ENCODE peak calls at places on chromosomes 11 and 22, in eight cellular contexts. K is mammary epithelial cell, P is GM23338, W is OCI-LY7, F is GM12865, R is adrenal gland, S is astrocyte of the spinal cord, A is mucosa of descending colon. V is an unnamed sample.

GRCh38 chr11:64831411-64831891 is 13.0 kb downstream of the CDC42BPG start:
- DNase-seq in P (no peak), K (no peak), W (no peak), F (no peak), R (no peak), S (no peak), A (no peak), V (no peak)

GRCh38 chr11:119615003-119615878 is 113.8 kb downstream of the NECTIN1 start:
- DNase-seq in F (peak), R (no peak), A (peak), W (peak), S (peak), K (peak), P (no peak), V (no peak)

GRCh38 chr22:38417252-38418060 is 37.5 kb downstream of the KCNJ4 start:
- DNase-seq in P (no peak), K (no peak), F (no peak), S (no peak), A (no peak), R (no peak), W (no peak), V (no peak)

GRCh38 chr11:102446606-102447005 is 6.0 kb downstream of the TMEM123 start:
- DNase-seq in S (peak), R (no peak), P (no peak), A (no peak), K (no peak), F (no peak), W (no peak), V (no peak)

GRCh38 chr11:119367661-119368120 is 13.8 kb downstream of the USP2 start:
- DNase-seq in W (peak), K (no peak), R (no peak), F (no peak), P (no peak), A (no peak), S (no peak), V (no peak)

GRCh38 chr11:16511109-16511806 is 154.9 kb upstream of the SOX6 start:
- DNase-seq in W (no peak), A (no peak), F (no peak), R (no peak), P (no peak), K (peak), S (peak), V (no peak)

GRCh38 chr22:27768027-27768640 is 33.4 kb downstream of the MN1 start:
- DNase-seq in P (no peak), R (no peak), S (no peak), A (no peak), W (no peak), F (peak), K (no peak), V (no peak)

GRCh38 chr11:81700061-81700460 is 1033.6 kb downstream of the FAM181B start:
- DNase-seq in P (no peak), K (no peak), W (no peak), F (no peak), S (no peak), R (no peak), A (no peak), V (no peak)

GRCh38 chr11:105609341-105609781 is 512 bp upstream of the GRIA4 start:
- DNase-seq in W (no peak), K (peak), S (peak), F (peak), R (no peak), A (peak), P (peak), V (no peak)

DNA sequence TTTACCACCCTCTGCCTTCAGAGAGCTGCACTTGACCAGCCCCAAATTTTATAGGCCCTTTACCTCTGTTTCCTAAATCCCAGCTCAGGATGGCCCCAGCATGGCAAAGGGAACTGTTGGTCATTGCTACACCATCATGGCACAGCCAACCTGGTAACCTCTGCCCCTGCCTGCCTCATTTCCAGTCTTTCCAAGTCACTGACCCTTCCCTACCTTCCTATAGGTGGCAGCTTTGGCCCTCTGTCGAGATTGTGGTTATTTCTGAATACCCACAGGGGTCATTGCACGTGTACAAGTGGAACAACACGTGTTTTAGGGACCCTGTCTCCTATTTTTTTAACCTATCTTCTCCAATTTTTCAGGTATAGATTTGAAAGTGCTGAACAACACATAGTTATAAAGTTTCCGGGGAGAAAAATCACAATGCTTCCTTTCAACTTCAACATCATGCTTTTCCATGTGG is 2.8 kb downstream of the GALNT18 start:
- DNase-seq in S (no peak), P (peak), W (no peak), F (no peak), K (no peak), R (no peak), A (no peak), V (no peak)
- TF ChIP-seq CTCF in S (no peak), P (peak), W (peak), F (no peak), K (no peak), R (no peak), A (no peak), V (no peak)

DNA sequence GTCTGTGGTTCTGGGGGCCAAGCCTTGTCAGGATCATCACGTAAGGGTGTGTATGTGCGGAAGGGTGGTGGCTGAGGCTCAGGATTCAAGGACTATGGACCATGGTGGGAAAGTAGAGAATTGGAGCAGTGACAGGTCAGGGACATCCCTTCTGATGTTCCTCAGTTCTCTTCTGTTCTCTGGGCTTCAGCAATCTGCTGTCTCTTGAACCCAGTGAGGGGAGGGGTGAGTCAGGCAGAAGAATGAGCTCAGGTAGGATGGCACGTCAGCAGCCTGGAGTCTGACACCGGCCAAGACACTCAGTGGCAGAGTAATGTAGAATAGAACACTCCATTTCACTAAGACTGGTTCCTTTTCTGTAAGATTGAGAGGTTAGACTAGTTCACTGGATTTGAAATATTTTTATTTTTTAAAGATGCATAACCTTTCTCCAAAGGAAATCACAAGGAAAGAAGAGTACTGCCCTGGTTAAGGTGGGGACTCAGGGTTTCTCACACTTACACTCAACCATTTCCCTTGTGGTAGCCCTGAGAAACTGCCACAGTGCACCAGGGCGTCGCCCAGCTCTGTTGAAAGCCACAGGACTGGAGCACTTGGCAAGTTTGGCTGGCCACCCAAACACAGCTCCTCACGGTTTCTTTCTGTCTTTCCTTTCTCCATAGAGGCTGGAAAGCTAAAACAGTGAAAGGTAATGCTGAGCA is 23.2 kb upstream of the MICAL2 start:
- DNase-seq in W (no peak), F (peak), P (peak), K (peak), R (no peak), A (peak), S (peak), V (no peak)
- TF ChIP-seq CTCF in W (no peak), F (peak), P (no peak), K (peak), R (no peak), A (no peak), S (peak), V (no peak)

GRCh38 chr11:66418168-66418985 is 2.5 kb upstream of the NPAS4 start:
- DNase-seq in W (peak), K (peak), S (peak), P (peak), R (peak), A (peak), F (peak), V (peak)
- TF ChIP-seq CTCF in W (peak), K (peak), S (peak), P (peak), R (peak), A (no peak), F (peak), V (no peak)

GRCh38 chr22:34055525-34056200 is 135.4 kb upstream of the LARGE1 start:
- DNase-seq in A (peak), F (peak), R (no peak), W (peak), S (no peak), K (peak), P (peak), V (no peak)
- TF ChIP-seq CTCF in A (no peak), F (peak), R (no peak), W (peak), S (no peak), K (no peak), P (peak), V (no peak)

GRCh38 chr11:65870307-65870658 is 2.3 kb downstream of the EFEMP2 start:
- DNase-seq in P (no peak), F (no peak), S (no peak), K (no peak), R (no peak), W (no peak), A (no peak), V (no peak)

GRCh38 chr11:65872555-65873279 is at the start of gene EFEMP2:
- DNase-seq in F (no peak), K (no peak), P (no peak), A (no peak), R (no peak), W (no peak), S (peak), V (no peak)

GRCh38 chr11:65873280-65874156 is 918 bp upstream of the EFEMP2 start:
- DNase-seq in W (peak), F (peak), A (peak), K (peak), R (peak), P (peak), S (peak), V (peak)

GRCh38 chr11:65870706-65871681 is 1.6 kb downstream of the EFEMP2 start:
- DNase-seq in K (no peak), A (no peak), R (no peak), W (peak), F (no peak), P (no peak), S (no peak), V (no peak)

GRCh38 chr11:65871811-65872548 is 620 bp downstream of the EFEMP2 start:
- DNase-seq in W (no peak), A (no peak), S (peak), K (no peak), F (no peak), R (no peak), P (peak), V (no peak)
- TF ChIP-seq CTCF in W (no peak), A (no peak), S (peak), K (no peak), F (no peak), R (no peak), P (peak), V (no peak)

GRCh38 chr11:10514713-10515112 is 26.3 kb downstream of the RNF141 start:
- DNase-seq in S (no peak), W (no peak), K (no peak), A (no peak), R (no peak), F (no peak), P (no peak), V (no peak)

GRCh38 chr11:10515418-10515817 is 25.6 kb downstream of the RNF141 start:
- DNase-seq in A (no peak), R (no peak), K (no peak), P (no peak), W (no peak), F (no peak), S (no peak), V (no peak)

GRCh38 chr11:10511046-10511711 is 29.8 kb downstream of the RNF141 start:
- DNase-seq in P (peak), K (no peak), R (no peak), W (no peak), S (no peak), A (no peak), F (no peak), V (no peak)

GRCh38 chr11:10518123-10518522 is 22.9 kb downstream of the RNF141 start:
- DNase-seq in A (no peak), K (peak), W (no peak), S (no peak), F (no peak), P (no peak), R (no peak), V (no peak)

GRCh38 chr11:10514210-10514609 is 26.8 kb downstream of the RNF141 start:
- DNase-seq in A (no peak), S (peak), K (no peak), R (no peak), W (peak), F (no peak), P (no peak), V (no peak)
- TF ChIP-seq CTCF in A (no peak), S (peak), K (peak), R (peak), W (peak), F (no peak), P (no peak), V (no peak)

DNA sequence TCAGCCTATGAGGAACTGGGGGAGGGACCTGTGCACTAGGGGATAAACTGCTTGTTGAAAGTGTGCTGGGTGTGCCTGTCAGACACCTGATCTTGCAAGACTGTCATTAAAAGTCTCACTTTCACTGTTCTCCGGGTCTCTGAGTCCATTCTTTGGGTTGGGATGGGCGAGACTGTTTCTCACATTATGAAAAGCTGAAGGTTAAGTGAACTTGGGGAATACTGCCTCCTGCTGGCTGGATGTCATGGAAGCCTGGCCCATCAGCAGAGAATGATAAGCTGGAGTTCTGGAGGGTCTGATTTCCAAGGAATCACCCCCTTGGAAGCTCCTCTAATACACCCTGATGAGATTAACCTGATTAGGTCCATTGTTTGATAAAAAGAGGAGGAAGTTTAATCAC is 9.0 kb upstream of the VPREB1 start:
- DNase-seq in K (peak), P (peak), S (no peak), A (peak), W (peak), F (peak), R (no peak), V (no peak)
- TF ChIP-seq CTCF in K (peak), P (peak), S (peak), A (peak), W (peak), F (peak), R (peak), V (no peak)

GRCh38 chr22:44362249-44363040 is 49.7 kb upstream of the SHISAL1 start:
- DNase-seq in P (no peak), F (no peak), W (no peak), K (no peak), A (no peak), R (no peak), S (no peak), V (no peak)

GRCh38 chr22:44359496-44360110 is 46.9 kb upstream of the SHISAL1 start:
- DNase-seq in W (no peak), A (no peak), R (peak), K (no peak), F (no peak), P (no peak), S (no peak), V (no peak)

GRCh38 chr22:44361391-44362126 is 48.8 kb upstream of the SHISAL1 start:
- DNase-seq in K (peak), A (no peak), R (no peak), F (no peak), W (no peak), P (no peak), S (no peak), V (no peak)

GRCh38 chr22:44360306-44360685 is 47.5 kb upstream of the SHISAL1 start:
- DNase-seq in S (no peak), A (no peak), F (no peak), R (peak), K (no peak), W (no peak), P (no peak), V (no peak)

GRCh38 chr22:44360686-44361381 is 48.1 kb upstream of the SHISAL1 start:
- DNase-seq in F (no peak), K (peak), A (no peak), P (peak), R (peak), W (no peak), S (peak), V (no peak)
- TF ChIP-seq CTCF in F (no peak), K (peak), A (no peak), P (no peak), R (no peak), W (no peak), S (peak), V (no peak)

DNA sequence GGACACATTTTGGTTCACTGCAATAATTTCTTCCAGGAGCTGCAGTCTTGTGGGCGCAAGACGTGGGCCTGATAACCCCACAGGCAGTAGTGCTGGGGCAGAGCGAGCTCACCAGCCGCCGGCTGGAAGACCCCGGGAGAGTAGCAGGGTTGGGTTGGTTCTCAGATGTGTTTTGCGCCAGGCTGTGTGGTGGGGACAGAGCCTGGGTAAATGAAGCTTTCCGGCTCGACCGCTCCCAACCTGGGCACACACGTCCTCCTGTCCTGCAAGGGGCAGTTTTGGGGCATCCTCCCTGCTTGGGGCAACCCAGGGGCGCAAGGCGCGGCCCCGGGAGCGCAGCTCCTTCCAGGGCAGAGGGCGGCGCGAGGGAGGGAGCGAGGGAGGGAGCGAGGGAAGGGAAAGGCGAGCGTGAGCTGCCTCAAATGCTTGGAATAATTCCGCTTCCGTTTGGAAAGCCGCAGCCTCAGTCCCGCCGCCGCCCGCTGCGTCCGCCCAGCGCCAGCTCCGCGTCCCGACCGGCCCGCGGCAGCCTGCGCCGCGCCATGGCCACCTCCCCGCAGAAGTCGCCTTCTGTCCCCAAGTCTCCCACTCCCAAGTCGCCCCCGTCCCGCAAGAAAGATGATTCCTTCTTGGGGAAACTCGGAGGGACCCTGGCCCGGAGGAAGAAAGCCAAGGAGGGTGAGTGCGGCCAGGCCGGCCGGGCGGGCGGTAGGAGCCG is at the start of gene PARVA:
- DNase-seq in A (peak), K (peak), S (peak), R (peak), F (no peak), P (peak), W (no peak), V (no peak)
- TF ChIP-seq CTCF in A (no peak), K (no peak), S (no peak), R (no peak), F (no peak), P (no peak), W (no peak), V (no peak)

GRCh38 chr11:103987631-103988594 is 48.5 kb upstream of the DDI1 start:
- DNase-seq in S (peak), R (no peak), F (no peak), P (peak), K (no peak), W (no peak), A (no peak), V (no peak)
- TF ChIP-seq CTCF in S (peak), R (no peak), F (no peak), P (no peak), K (no peak), W (peak), A (no peak), V (no peak)